ENCODE peak calls at places on chromosomes 5 and 9, in four cellular contexts. One of them, this sample, is unnamed.
A peak's percentile ranks its signal among the peaks of the same experiment; 100 is the strongest.

GRCh38 chr5:98428806-98429205 is 344.7 kb upstream of the RGMB start:
- DNase-seq in GM23248: peak; percentile 39
- DNase-seq in PC-3: no peak
- DNase-seq in SK-N-SH: no peak
- DNase-seq in this sample: no peak

GRCh38 chr5:18566671-18567070 is 932.4 kb downstream of the TAF11L14 start:
- DNase-seq in GM23248: no peak
- DNase-seq in PC-3: no peak
- DNase-seq in SK-N-SH: peak; percentile 14
- DNase-seq in this sample: no peak

GRCh38 chr5:126119894-126120442 is 303.2 kb upstream of the GRAMD2B start:
- DNase-seq in GM23248: peak; percentile 20
- DNase-seq in PC-3: no peak
- DNase-seq in SK-N-SH: no peak
- DNase-seq in this sample: no peak

GRCh38 chr9:96048954-96049831 is 173.7 kb downstream of the ERCC6L2 start:
- DNase-seq in GM23248: no peak
- DNase-seq in PC-3: no peak
- DNase-seq in SK-N-SH: no peak
- DNase-seq in this sample: no peak

GRCh38 chr5:134648425-134649162 is at the start of gene SEC24A:
- DNase-seq in GM23248: peak; percentile 96
- DNase-seq in PC-3: peak; percentile 81
- DNase-seq in SK-N-SH: peak; percentile 96
- DNase-seq in this sample: peak; percentile 93

GRCh38 chr5:158064331-158065123 is 205.6 kb upstream of the CLINT1 start:
- DNase-seq in GM23248: peak; percentile 58
- DNase-seq in PC-3: no peak
- DNase-seq in SK-N-SH: no peak
- DNase-seq in this sample: no peak

GRCh38 chr5:82939326-82939725 is 137.9 kb downstream of the TMEM167A start:
- DNase-seq in GM23248: no peak
- DNase-seq in PC-3: no peak
- DNase-seq in SK-N-SH: no peak
- DNase-seq in this sample: no peak

GRCh38 chr9:69758981-69759477 is 782 bp downstream of the PTAR1 start:
- DNase-seq in GM23248: peak; percentile 41
- DNase-seq in PC-3: no peak
- DNase-seq in SK-N-SH: no peak
- DNase-seq in this sample: no peak

GRCh38 chr5:80238778-80239679 is 16.8 kb downstream of the SERINC5 start:
- DNase-seq in GM23248: peak; percentile 68
- DNase-seq in PC-3: no peak
- DNase-seq in SK-N-SH: peak; percentile 57
- DNase-seq in this sample: no peak

GRCh38 chr9:96450613-96451544 is 910 bp downstream of the HABP4 start:
- DNase-seq in GM23248: peak; percentile 56
- DNase-seq in PC-3: peak; percentile 48
- DNase-seq in SK-N-SH: peak; percentile 77
- DNase-seq in this sample: peak; percentile 25

GRCh38 chr9:97696025-97696822 is 916 bp downstream of the XPA start:
- DNase-seq in GM23248: peak; percentile 35
- DNase-seq in PC-3: no peak
- DNase-seq in SK-N-SH: no peak
- DNase-seq in this sample: peak; percentile 76

DNA sequence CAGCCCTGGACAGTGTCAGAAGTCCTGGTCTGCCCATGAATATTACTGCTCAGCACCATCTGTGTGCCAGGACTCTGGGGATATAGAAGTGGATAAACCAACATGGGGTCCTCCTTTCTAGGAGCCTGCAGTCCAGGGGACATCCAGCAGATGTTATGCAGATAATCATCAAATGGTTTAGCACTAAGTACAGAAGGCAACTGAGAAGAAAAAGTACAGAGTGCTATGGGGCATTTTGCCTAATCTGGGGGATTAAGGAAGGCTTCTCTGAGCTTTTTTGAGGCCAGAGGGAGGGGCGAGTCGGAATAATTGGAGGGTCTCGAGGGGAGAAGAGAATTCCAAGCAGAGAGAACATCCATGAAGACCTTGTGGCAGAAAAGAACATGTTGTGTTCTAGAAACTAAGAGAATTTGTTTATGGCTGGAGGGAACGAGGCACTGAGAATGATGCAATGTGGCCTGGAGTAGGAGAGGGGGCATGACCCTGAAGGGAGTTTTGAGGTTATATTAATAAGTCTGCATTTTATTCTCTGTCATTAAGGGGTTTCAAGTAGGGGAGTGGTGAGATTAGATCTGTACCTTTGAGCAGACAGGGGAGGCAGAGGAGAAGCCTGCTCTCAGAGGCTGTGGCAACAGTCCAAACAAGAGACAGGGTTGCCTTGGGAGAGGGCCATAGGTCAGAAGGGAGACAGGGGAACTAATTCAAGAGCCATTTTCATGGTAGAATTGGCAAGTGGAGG is 63.5 kb upstream of the SLC2A8 start:
- DNase-seq in GM23248: no peak
- DNase-seq in PC-3: no peak
- DNase-seq in SK-N-SH: no peak
- DNase-seq in this sample: no peak
- H3K27ac ChIP-seq in GM23248: no peak overlapping the region
- H3K27ac ChIP-seq in PC-3: no peak overlapping the region
- H3K27ac ChIP-seq in SK-N-SH: no peak overlapping the region
- H3K27ac ChIP-seq in this sample: no peak overlapping the region

DNA sequence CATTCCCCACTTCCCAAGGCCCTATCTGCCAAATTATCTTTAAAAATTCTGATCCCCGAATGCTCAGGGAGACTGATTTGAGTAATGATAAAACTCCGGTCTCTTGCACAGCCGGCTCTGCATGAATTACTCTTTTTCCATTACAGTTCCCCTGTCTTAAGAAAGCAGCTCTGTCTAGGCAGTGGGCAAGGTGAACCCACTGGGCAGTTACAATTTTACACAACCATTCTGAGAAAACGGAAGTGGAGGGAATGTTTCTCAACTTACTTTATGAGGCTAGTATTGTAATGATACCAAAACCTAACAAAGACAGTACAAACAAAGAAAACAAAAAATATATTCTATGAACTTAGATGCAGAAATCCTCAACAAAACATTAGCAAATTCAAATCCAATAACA is 100.0 kb downstream of the MCTP1 start:
- DNase-seq in GM23248: no peak
- DNase-seq in PC-3: no peak
- DNase-seq in SK-N-SH: no peak
- DNase-seq in this sample: no peak
- TF ChIP-seq EZH2phosphoT487 in GM23248: no peak
- TF ChIP-seq EZH2phosphoT487 in PC-3: no peak
- TF ChIP-seq EZH2phosphoT487 in SK-N-SH: no peak
- TF ChIP-seq EZH2phosphoT487 in this sample: no peak

GRCh38 chr9:104905153-104905901 is 22.6 kb downstream of the ABCA1 start:
- DNase-seq in GM23248: peak; percentile 56
- DNase-seq in PC-3: no peak
- DNase-seq in SK-N-SH: no peak
- DNase-seq in this sample: no peak
- H3K27ac ChIP-seq in GM23248: peak overlapping the region; percentile 98
- H3K27ac ChIP-seq in PC-3: no peak overlapping the region
- H3K27ac ChIP-seq in SK-N-SH: no peak overlapping the region
- H3K27ac ChIP-seq in this sample: no peak overlapping the region

DNA sequence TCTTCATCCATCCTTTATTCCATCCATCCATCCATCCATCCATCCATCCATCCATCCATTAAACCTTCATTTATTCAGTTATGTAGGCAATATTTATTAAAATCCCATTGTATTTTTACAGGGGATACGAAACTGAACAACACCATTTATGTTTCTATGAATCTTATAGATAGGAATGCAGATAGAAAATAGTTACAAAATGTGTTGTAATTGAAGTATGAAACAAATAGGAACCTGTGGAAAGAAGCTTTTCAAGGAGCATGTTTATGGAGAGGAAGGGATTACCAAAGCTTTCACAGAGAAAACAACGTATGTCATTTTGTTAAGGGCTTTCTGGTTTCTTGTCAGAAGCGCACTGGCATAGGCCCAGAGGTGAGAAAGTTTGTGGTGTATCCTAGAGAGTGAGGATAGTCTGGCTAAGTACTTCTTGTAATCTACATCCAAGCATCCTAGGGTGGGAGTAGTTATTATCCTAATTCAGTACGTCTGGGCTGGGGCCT is 184.0 kb downstream of the CNTLN start:
- DNase-seq in GM23248: peak; percentile 13
- DNase-seq in PC-3: no peak
- DNase-seq in SK-N-SH: no peak
- DNase-seq in this sample: no peak
- TF ChIP-seq EZH2phosphoT487 in GM23248: no peak
- TF ChIP-seq EZH2phosphoT487 in PC-3: no peak
- TF ChIP-seq EZH2phosphoT487 in SK-N-SH: no peak
- TF ChIP-seq EZH2phosphoT487 in this sample: no peak

This sample was measured in OCI-LY7.